ENCODE peak calls at places on chromosome 3, in five cellular contexts. P is NB4; H is Peyer's patch; N is astrocyte of the cerebellum; L is activated effector memory CD4-positive, alpha-beta T cell treated with anti-CD3 and anti-CD28 coated beads, Interleukin-2, amount 50 U/mL, for 16 hours. U is an unnamed sample.

GRCh38 chr3:157294444-157294843 is 134.5 kb upstream of the CCNL1 start:
- DNase-seq in N (no peak), H (no peak), L (no peak), P (no peak), U (no peak)

GRCh38 chr3:10164546-10165393 is at the start of gene IRAK2:
- DNase-seq in P (peak), N (no peak), H (peak), L (peak), U (peak)

GRCh38 chr3:38545983-38546382 is 49.8 kb downstream of the EXOG start:
- DNase-seq in N (no peak), P (no peak), H (no peak), L (no peak), U (no peak)

GRCh38 chr3:142976621-142977398 is 13.3 kb upstream of the PAQR9 start:
- DNase-seq in L (no peak), N (peak), H (peak), P (peak), U (peak)

GRCh38 chr3:160564949-160565441 is 376 bp downstream of the KPNA4 start:
- DNase-seq in L (peak), N (peak), H (peak), P (peak), U (peak)

GRCh38 chr3:68018275-68018674 is 363.9 kb upstream of the SUCLG2 start:
- DNase-seq in L (no peak), H (no peak), N (no peak), P (no peak), U (no peak)

GRCh38 chr3:189365609-189366564 is 194.1 kb downstream of the TPRG1 start:
- DNase-seq in P (peak), H (no peak), L (no peak), N (peak), U (no peak)

GRCh38 chr3:104696470-104696869 is 670.2 kb upstream of the ALCAM start:
- DNase-seq in P (no peak), L (no peak), N (no peak), H (no peak), U (no peak)

GRCh38 chr3:77039606-77040553 is at the start of gene ROBO2:
- DNase-seq in H (peak), P (no peak), L (no peak), N (no peak), U (peak)

GRCh38 chr3:143170043-143170442 is 50.5 kb downstream of the CHST2 start:
- DNase-seq in N (no peak), L (no peak), P (peak), H (no peak), U (no peak)

GRCh38 chr3:190585771-190586630 is 72.1 kb downstream of the IL1RAP start:
- DNase-seq in N (no peak), H (peak), L (peak), P (peak), U (no peak)

GRCh38 chr3:72820405-72820804 is 27.8 kb downstream of the SHQ1 start:
- DNase-seq in L (no peak), H (no peak), N (peak), P (no peak), U (peak)

GRCh38 chr3:13217736-13218540 is 144.7 kb upstream of the IQSEC1 start:
- DNase-seq in L (no peak), N (peak), P (no peak), H (no peak), U (no peak)

GRCh38 chr3:101185341-101185740 is 135.0 kb downstream of the IMPG2 start:
- DNase-seq in L (no peak), N (no peak), P (no peak), H (no peak), U (no peak)

GRCh38 chr3:164080208-164080607 is 998.1 kb downstream of the SI start:
- DNase-seq in P (no peak), L (no peak), H (no peak), N (no peak), U (no peak)